ENCODE peak calls at places on chromosomes 11 and 22, in seven cellular contexts. U, P, K, C, H, X and A are unnamed samples.

GRCh38 chr22:28703436-28703835 is 23.8 kb upstream of the TTC28 start:
- DNase-seq in U (no peak), P (no peak), K (no peak), C (no peak), H (no peak), X (no peak), A (no peak)

GRCh38 chr11:18203723-18204122 is 31.1 kb downstream of the MRGPRX4 start:
- DNase-seq in U (peak; percentile 16), P (peak; percentile 14), K (peak; percentile 40), C (peak; percentile 80), H (no peak), X (no peak), A (peak; percentile 78)

GRCh38 chr11:123481647-123482046 is 51.6 kb downstream of the GRAMD1B start:
- DNase-seq in U (no peak), P (no peak), K (no peak), C (no peak), H (no peak), X (no peak), A (no peak)

GRCh38 chr11:57160665-57161064 is 21.1 kb upstream of the LRRC55 start:
- DNase-seq in U (no peak), P (no peak), K (no peak), C (no peak), H (no peak), X (no peak), A (no peak)

GRCh38 chr11:78419327-78419726 is 1.7 kb upstream of the GAB2 start:
- DNase-seq in U (peak; percentile 99), P (peak; percentile 99), K (no peak), C (no peak), H (peak; percentile 76), X (no peak), A (peak; percentile 18)

GRCh38 chr11:129117595-129118350 is 74.4 kb downstream of the ARHGAP32 start:
- DNase-seq in U (peak; percentile 74), P (peak; percentile 82), K (peak; percentile 58), C (no peak), H (peak; percentile 18), X (no peak), A (peak; percentile 75)

GRCh38 chr22:40331706-40332105 is 14.6 kb upstream of the ADSL start:
- DNase-seq in U (no peak), P (no peak), K (no peak), C (peak; percentile 35), H (no peak), X (no peak), A (peak; percentile 13)

GRCh38 chr22:50243704-50244419 is 961 bp downstream of the TUBGCP6 start:
- DNase-seq in U (peak; percentile 37), P (peak; percentile 16), K (no peak), C (no peak), H (no peak), X (no peak), A (no peak)

GRCh38 chr11:64285885-64286800 is 495 bp downstream of the GPR137 start:
- DNase-seq in U (no peak), P (no peak), K (no peak), C (no peak), H (no peak), X (no peak), A (no peak)

GRCh38 chr22:35380537-35381423 is at the start of gene HMOX1:
- DNase-seq in U (peak; percentile 94), P (peak; percentile 85), K (peak; percentile 49), C (peak; percentile 81), H (peak; percentile 89), X (no peak), A (peak; percentile 84)

GRCh38 chr11:128326791-128327190 is 260.6 kb downstream of the ETS1 start:
- DNase-seq in U (no peak), P (no peak), K (no peak), C (no peak), H (no peak), X (no peak), A (no peak)

GRCh38 chr22:33000342-33001280 is 57.6 kb downstream of the SYN3 start:
- DNase-seq in U (peak; percentile 56), P (peak; percentile 32), K (peak; percentile 67), C (peak; percentile 88), H (peak; percentile 68), X (peak; percentile 74), A (peak; percentile 85)

GRCh38 chr11:65945430-65945911 is at the start of gene TSGA10IP:
- DNase-seq in U (no peak), P (no peak), K (peak; percentile 57), C (peak; percentile 89), H (no peak), X (peak; percentile 33), A (peak; percentile 81)

GRCh38 chr11:72962084-72962483 is 147.9 kb downstream of the ATG16L2 start:
- DNase-seq in U (peak; percentile 51), P (peak; percentile 66), K (no peak), C (no peak), H (no peak), X (no peak), A (peak; percentile 31)

GRCh38 chr22:22218302-22218701 is 26.3 kb upstream of the VPREB1 start:
- DNase-seq in U (no peak), P (no peak), K (no peak), C (no peak), H (no peak), X (no peak), A (no peak)

GRCh38 chr22:30422481-30423295 is 2.9 kb upstream of the MTFP1 start:
- DNase-seq in U (peak; percentile 97), P (peak; percentile 95), K (peak; percentile 56), C (peak; percentile 76), H (peak; percentile 58), X (peak; percentile 60), A (peak; percentile 95)

GRCh38 chr22:31932863-31933262 is 11.5 kb upstream of the YWHAH start:
- DNase-seq in U (no peak), P (no peak), K (no peak), C (no peak), H (no peak), X (no peak), A (no peak)

GRCh38 chr11:12050470-12050891 is 42.1 kb upstream of the DKK3 start:
- DNase-seq in U (no peak), P (no peak), K (no peak), C (no peak), H (no peak), X (no peak), A (no peak)

GRCh38 chr22:45291061-45291930 is 6.5 kb downstream of the UPK3A start:
- DNase-seq in U (no peak), P (no peak), K (no peak), C (no peak), H (no peak), X (no peak), A (no peak)

DNA sequence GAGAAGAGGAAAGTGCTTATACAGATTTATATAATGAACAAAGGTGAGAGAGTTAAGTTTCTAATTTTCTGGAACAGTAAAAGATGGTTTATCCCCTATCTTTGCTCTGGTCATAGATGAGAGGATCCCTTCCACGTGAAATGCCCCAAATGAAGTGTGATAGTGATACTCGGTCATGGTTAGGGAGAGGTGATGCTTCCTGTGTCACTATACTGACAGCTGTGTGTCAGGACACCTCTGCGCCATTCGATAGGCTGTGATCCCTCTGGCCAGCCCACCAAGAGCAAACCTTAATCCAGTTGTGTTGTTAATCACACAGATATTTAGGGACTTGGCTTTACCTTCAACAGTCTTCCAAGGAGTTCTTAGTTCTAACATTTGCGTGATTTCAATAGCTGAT is 57.7 kb downstream of the NCAM1 start:
- DNase-seq in U (no peak), P (no peak), K (no peak), C (no peak), H (no peak), X (no peak), A (no peak)
- H2BK5ac ChIP-seq in U (no peak overlapping the region), P (no peak overlapping the region), K (no peak overlapping the region), C (no peak overlapping the region), H (no peak overlapping the region), X (no peak overlapping the region), A (no peak overlapping the region)

GRCh38 chr11:121586727-121587126 is 134.0 kb upstream of the SORL1-AS1 start:
- DNase-seq in U (no peak), P (no peak), K (no peak), C (no peak), H (no peak), X (no peak), A (no peak)

GRCh38 chr11:121589946-121590537 is 137.3 kb upstream of the SORL1-AS1 start:
- DNase-seq in U (no peak), P (no peak), K (no peak), C (no peak), H (no peak), X (no peak), A (no peak)

GRCh38 chr11:121583825-121584224 is 131.1 kb upstream of the SORL1-AS1 start:
- DNase-seq in U (no peak), P (no peak), K (no peak), C (no peak), H (no peak), X (no peak), A (no peak)

GRCh38 chr11:121588747-121589146 is 136.0 kb upstream of the SORL1-AS1 start:
- DNase-seq in U (no peak), P (no peak), K (no peak), C (no peak), H (no peak), X (no peak), A (no peak)

DNA sequence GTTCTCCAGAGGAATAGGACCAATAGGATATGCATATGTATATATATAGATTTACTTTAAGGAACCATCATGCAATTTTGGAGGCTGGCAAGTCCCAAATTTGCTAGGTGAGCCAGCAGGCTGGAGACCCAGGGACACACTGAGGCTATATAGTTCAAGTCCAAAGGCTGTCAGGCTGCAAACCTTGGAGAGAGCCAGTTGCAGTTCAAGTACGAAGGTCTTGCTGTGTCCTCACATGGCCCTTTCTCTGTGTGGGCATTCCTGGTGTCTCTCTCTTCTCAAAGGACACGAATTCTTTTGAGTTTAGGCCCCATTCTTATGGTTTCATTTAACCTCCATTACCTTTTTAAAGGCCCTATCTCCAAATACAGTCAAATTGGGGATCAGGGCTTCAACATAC is 134.4 kb upstream of the SORL1-AS1 start:
- DNase-seq in U (no peak), P (no peak), K (no peak), C (no peak), H (no peak), X (no peak), A (no peak)
- H2BK5ac ChIP-seq in U (no peak overlapping the region), P (no peak overlapping the region), K (no peak overlapping the region), C (no peak overlapping the region), H (no peak overlapping the region), X (no peak overlapping the region), A (no peak overlapping the region)

GRCh38 chr11:44825058-44825795 is 98.5 kb downstream of the TSPAN18 start:
- DNase-seq in U (no peak), P (no peak), K (no peak), C (no peak), H (no peak), X (no peak), A (peak; percentile 42)
- H2BK5ac ChIP-seq in U (no peak overlapping the region), P (no peak overlapping the region), K (peak overlapping the region; percentile 60), C (no peak overlapping the region), H (no peak overlapping the region), X (peak overlapping the region; percentile 79), A (peak overlapping the region; percentile 70)

GRCh38 chr11:71498091-71498490 is 29.0 kb upstream of the KRTAP5-7 start:
- DNase-seq in U (no peak), P (no peak), K (no peak), C (no peak), H (no peak), X (no peak), A (no peak)

GRCh38 chr11:71501071-71501985 is 25.7 kb upstream of the KRTAP5-7 start:
- DNase-seq in U (no peak), P (no peak), K (no peak), C (no peak), H (no peak), X (no peak), A (no peak)

GRCh38 chr11:71500601-71501021 is 26.5 kb upstream of the KRTAP5-7 start:
- DNase-seq in U (no peak), P (no peak), K (no peak), C (no peak), H (no peak), X (no peak), A (no peak)

GRCh38 chr11:71499546-71499945 is 27.5 kb upstream of the KRTAP5-7 start:
- DNase-seq in U (peak; percentile 7), P (no peak), K (no peak), C (no peak), H (no peak), X (no peak), A (no peak)

GRCh38 chr11:71499125-71499524 is 27.9 kb upstream of the KRTAP5-7 start:
- DNase-seq in U (peak; percentile 45), P (peak; percentile 8), K (no peak), C (no peak), H (no peak), X (no peak), A (no peak)
- H2BK5ac ChIP-seq in U (no peak overlapping the region), P (no peak overlapping the region), K (no peak overlapping the region), C (no peak overlapping the region), H (no peak overlapping the region), X (no peak overlapping the region), A (no peak overlapping the region)